ENCODE peak calls at places on chromosomes 4 and X, in ten cellular contexts. O is glutamatergic neuron, Y is adrenal gland, M is tibial artery, E is body of pancreas, B is IMR-90, I is upper lobe of left lung, Z is HFF-Myc, K is neural crest cell, H is ovary. Q is an unnamed sample.

GRCh38 chrX:133297284-133297683 is 79.1 kb upstream of the TFDP3 start:
- DNase-seq in M (no peak), I (no peak), H (no peak), Y (no peak), K (no peak), Z (no peak), E (no peak), O (no peak), B (peak; percentile 75), Q (no peak)

GRCh38 chr4:111639876-111640275 is 505.4 kb upstream of the FAM241A start:
- DNase-seq in H (no peak), E (no peak), K (no peak), M (no peak), Z (no peak), Y (peak; percentile 1), O (no peak), B (peak; percentile 55), I (no peak), Q (no peak)

GRCh38 chr4:108113229-108113628 is 55.5 kb downstream of the LEF1 start:
- DNase-seq in K (no peak), Y (peak; percentile 16), M (no peak), O (no peak), E (no peak), Z (no peak), H (no peak), B (no peak), I (no peak), Q (no peak)

GRCh38 chr4:122540827-122541226 is 80.0 kb downstream of the IL21 start:
- DNase-seq in I (no peak), M (no peak), K (no peak), O (no peak), B (no peak), Z (no peak), Y (no peak), E (no peak), H (no peak), Q (no peak)

GRCh38 chrX:17629011-17629410 is 108.3 kb upstream of the SCML1 start:
- DNase-seq in Z (no peak), M (no peak), E (no peak), O (no peak), K (no peak), Y (no peak), H (no peak), B (no peak), I (no peak), Q (no peak)

GRCh38 chr4:119729815-119730643 is 101.4 kb upstream of the PDE5A start:
- DNase-seq in Y (peak; percentile 67), B (peak; percentile 98), H (no peak), O (no peak), M (peak; percentile 43), K (no peak), Z (peak; percentile 82), I (no peak), E (peak; percentile 61), Q (no peak)

GRCh38 chr4:52243367-52243766 is 192.3 kb downstream of the SPATA18 start:
- DNase-seq in O (no peak), B (no peak), I (no peak), E (no peak), Z (no peak), K (no peak), H (no peak), Y (no peak), M (no peak), Q (no peak)

GRCh38 chr4:6324999-6325790 is 55.5 kb downstream of the WFS1 start:
- DNase-seq in O (no peak), Z (no peak), B (no peak), I (peak; percentile 58), H (no peak), M (no peak), Y (peak; percentile 23), E (no peak), K (no peak), Q (no peak)

GRCh38 chrX:51336584-51336983 is 4.0 kb downstream of the NUDT10 start:
- DNase-seq in I (no peak), Z (no peak), M (no peak), B (peak; percentile 40), H (peak; percentile 22), Y (peak; percentile 52), O (no peak), K (no peak), E (peak; percentile 32), Q (no peak)

GRCh38 chrX:54640721-54641120 is 110.7 kb downstream of the GNL3L start:
- DNase-seq in Y (no peak), O (no peak), Z (peak; percentile 31), B (no peak), I (no peak), E (no peak), M (no peak), K (no peak), H (peak; percentile 11), Q (no peak)

GRCh38 chr4:3385719-3386440 is 55.9 kb upstream of the HGFAC start:
- DNase-seq in O (no peak), H (no peak), E (no peak), B (no peak), Y (no peak), M (peak; percentile 17), K (no peak), I (peak; percentile 90), Z (no peak), Q (no peak)

GRCh38 chr4:69775488-69775887 is 15.1 kb upstream of the SULT1B1 start:
- DNase-seq in E (no peak), M (no peak), I (no peak), B (no peak), Y (no peak), O (no peak), H (no peak), Z (no peak), K (no peak), Q (no peak)

GRCh38 chr4:75555294-75556164 is at the start of gene ODAPH:
- DNase-seq in E (no peak), H (no peak), O (no peak), Z (no peak), I (no peak), K (no peak), B (peak; percentile 58), Y (no peak), M (no peak), Q (no peak)

GRCh38 chr4:41427306-41427882 is 110.6 kb upstream of the LIMCH1 start:
- DNase-seq in Z (no peak), M (no peak), E (no peak), B (no peak), K (no peak), H (no peak), O (no peak), Y (peak; percentile 47), I (no peak), Q (no peak)

DNA sequence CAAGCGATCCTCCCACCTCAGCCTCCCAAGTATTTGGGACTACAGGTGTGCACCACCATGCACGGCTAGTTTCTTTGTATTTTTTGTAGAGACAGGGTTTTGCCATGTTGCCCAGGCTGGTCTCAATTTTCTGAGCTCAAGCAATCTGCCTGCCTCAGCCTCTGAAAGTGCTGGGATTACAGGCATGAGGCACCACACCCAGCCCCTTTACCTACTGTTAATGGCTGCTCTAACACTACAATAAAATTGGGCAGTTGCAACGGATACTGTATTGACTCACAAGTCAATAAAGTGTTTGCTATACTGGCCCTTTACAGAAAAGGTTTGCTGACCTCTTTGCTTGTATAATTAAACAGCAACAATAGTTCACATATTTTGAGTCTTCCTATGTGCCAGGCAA is 41.5 kb downstream of the TRIM2 start:
- DNase-seq in Y (no peak), H (no peak), I (no peak), O (no peak), B (no peak), K (no peak), M (no peak), E (no peak), Z (no peak), Q (no peak)
- TF ChIP-seq CTCF in Y (no peak), H (no peak), I (no peak), O (no peak), B (no peak), K (no peak), M (no peak), E (no peak), Z (no peak), Q (no peak)

GRCh38 chrX:57453901-57454300 is 137.9 kb upstream of the ZXDB start:
- DNase-seq in I (no peak), K (no peak), Y (peak; percentile 24), H (no peak), B (peak; percentile 4), M (no peak), Z (no peak), E (no peak), O (no peak), Q (no peak)
- TF ChIP-seq CTCF in I (no peak), K (peak; percentile 47), Y (peak; percentile 51), H (no peak), B (peak; percentile 37), M (no peak), Z (peak; percentile 19), E (no peak), O (peak; percentile 20), Q (peak; percentile 59)

DNA sequence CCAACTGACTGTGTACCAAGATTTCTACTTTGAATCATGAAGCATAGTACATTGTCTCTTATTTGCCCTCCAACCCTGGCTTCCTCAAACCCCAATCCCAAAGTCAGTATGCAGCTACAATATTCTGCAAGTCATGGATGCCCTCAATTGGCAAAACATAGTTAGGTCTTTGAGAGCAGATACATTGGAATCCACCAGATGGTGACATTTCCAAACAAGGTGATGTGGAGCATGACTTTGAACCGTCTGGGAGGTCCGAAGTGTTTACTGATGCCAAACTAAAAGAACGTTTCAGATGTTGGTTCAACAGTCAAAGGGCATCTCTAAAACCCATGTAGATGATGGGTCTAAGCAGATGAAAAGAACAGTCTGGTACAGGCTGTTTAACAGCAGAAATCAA is 43.7 kb upstream of the FRMD7 start:
- DNase-seq in E (no peak), I (no peak), H (no peak), M (no peak), O (no peak), Y (peak; percentile 5), B (peak; percentile 0), K (no peak), Z (no peak), Q (no peak)
- TF ChIP-seq CTCF in E (no peak), I (no peak), H (no peak), M (no peak), O (no peak), Y (peak; percentile 27), B (peak; percentile 11), K (no peak), Z (no peak), Q (no peak)

GRCh38 chrX:74493806-74494205 is 72.5 kb downstream of the SLC16A2 start:
- DNase-seq in O (no peak), H (no peak), K (no peak), E (no peak), Z (no peak), Y (no peak), B (no peak), M (no peak), I (no peak), Q (no peak)

GRCh38 chrX:74490249-74490648 is 69.0 kb downstream of the SLC16A2 start:
- DNase-seq in I (no peak), B (no peak), O (no peak), Z (no peak), K (no peak), E (no peak), M (no peak), H (no peak), Y (no peak), Q (no peak)

GRCh38 chrX:74492720-74493201 is 71.5 kb downstream of the SLC16A2 start:
- DNase-seq in Z (no peak), B (no peak), H (no peak), O (peak; percentile 53), K (peak; percentile 9), Y (peak; percentile 3), E (no peak), I (no peak), M (no peak), Q (no peak)
- TF ChIP-seq CTCF in Z (peak; percentile 31), B (peak; percentile 13), H (no peak), O (peak; percentile 17), K (peak; percentile 43), Y (peak; percentile 18), E (no peak), I (no peak), M (no peak), Q (peak; percentile 59)

Q was measured in type B pancreatic cell.